ENCODE peak calls at places on chromosome 20, in seven cellular contexts. X is left ventricle myocardium inferior; L is ovary; T is naive thymus-derived CD4-positive, alpha-beta T cell; E is heart right ventricle; H is psoas muscle; J is body of pancreas. A is an unnamed sample. For H3K4me1 and H3K9me3, the result is how much of the 10 kb centered on the place peaks cover.

GRCh38 chr20:5667703-5668528 is 82.3 kb upstream of the SHLD1 start:
- DNase-seq in X (no peak), L (no peak), T (no peak), E (no peak), H (no peak), J (no peak), A (no peak)

GRCh38 chr20:51584737-51585136 is 42.2 kb upstream of the NFATC2 start:
- DNase-seq in X (no peak), L (no peak), T (no peak), E (no peak), H (no peak), J (no peak), A (no peak)

GRCh38 chr20:10524034-10524476 is 89.0 kb downstream of the SLX4IP start:
- DNase-seq in X (peak), L (no peak), T (no peak), E (peak), H (peak), J (peak), A (no peak)

GRCh38 chr20:278607-279571 is 11.7 kb downstream of the C20orf96 start:
- DNase-seq in X (peak), L (peak), T (peak), E (peak), H (no peak), J (no peak), A (no peak)

GRCh38 chr20:16898433-16898832 is 150.3 kb downstream of the OTOR start:
- DNase-seq in X (no peak), L (no peak), T (no peak), E (no peak), H (no peak), J (no peak), A (no peak)

GRCh38 chr20:9200196-9200595 is 131.3 kb downstream of the PLCB4 start:
- DNase-seq in X (no peak), L (no peak), T (no peak), E (no peak), H (no peak), J (no peak), A (no peak)

GRCh38 chr20:13356087-13356486 is 135.0 kb downstream of the ISM1 start:
- DNase-seq in X (no peak), L (no peak), T (no peak), E (no peak), H (no peak), J (no peak), A (no peak)

GRCh38 chr20:19411811-19412210 is 199.4 kb downstream of the SLC24A3 start:
- DNase-seq in X (no peak), L (peak), T (no peak), E (no peak), H (no peak), J (no peak), A (no peak)

GRCh38 chr20:1920252-1920651 is 25.0 kb downstream of the SIRPA start:
- DNase-seq in X (no peak), L (no peak), T (no peak), E (no peak), H (no peak), J (peak), A (no peak)

GRCh38 chr20:51756653-51757052 is 11.5 kb downstream of the ATP9A start:
- DNase-seq in X (no peak), L (no peak), T (no peak), E (no peak), H (no peak), J (no peak), A (no peak)

DNA sequence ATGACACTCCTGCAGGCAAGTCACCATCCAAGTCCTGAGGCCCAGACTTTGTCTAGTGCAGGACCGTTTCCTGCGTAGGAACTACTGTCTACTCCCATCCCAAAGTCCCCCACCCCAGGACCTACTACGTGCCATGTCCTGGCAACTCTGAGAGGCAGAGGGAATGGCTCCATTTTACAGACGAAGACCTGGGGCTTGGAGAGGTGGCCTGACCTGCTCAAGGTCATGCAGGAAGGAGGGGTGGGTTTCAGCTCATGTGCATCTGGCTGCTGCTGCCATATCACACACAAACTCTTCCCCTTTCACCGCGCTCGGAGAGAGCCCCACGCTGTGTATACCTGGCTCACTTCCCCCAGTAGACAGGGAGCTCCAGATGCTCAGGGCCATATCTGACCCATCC is 1.2 kb upstream of the NOL4L start:
- DNase-seq in X (no peak), L (no peak), T (no peak), E (no peak), H (no peak), J (no peak), A (no peak)
- H3K4me1 ChIP-seq in X (under half), L (under half), T (under half), E (under half), H (under half), J (under half), A (under half)

DNA sequence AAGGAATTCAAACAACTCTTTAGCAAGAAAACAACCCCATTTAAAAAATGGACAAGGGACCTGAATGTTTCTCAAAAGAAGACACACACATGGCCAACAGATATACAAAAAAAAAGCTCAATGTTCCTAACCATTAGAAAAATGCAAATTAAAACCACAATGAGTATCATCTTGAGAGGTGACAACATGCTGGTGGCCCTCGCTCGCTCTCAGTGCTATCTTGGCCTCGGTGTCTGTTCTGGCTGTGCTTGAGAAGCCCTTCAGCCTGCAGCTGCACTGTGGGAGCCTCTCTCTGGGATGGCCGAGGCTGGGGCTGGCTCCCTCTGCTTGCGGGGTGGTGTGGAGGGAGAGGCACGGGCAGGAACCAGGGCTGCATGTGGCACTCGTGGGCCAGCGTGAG is 13.4 kb downstream of the SPINT4 start:
- DNase-seq in X (no peak), L (no peak), T (no peak), E (no peak), H (no peak), J (no peak), A (no peak)
- H3K9me3 ChIP-seq in X (under half), L (under half), T (under half), E (under half), H (under half), J (under half), A (under half)

DNA sequence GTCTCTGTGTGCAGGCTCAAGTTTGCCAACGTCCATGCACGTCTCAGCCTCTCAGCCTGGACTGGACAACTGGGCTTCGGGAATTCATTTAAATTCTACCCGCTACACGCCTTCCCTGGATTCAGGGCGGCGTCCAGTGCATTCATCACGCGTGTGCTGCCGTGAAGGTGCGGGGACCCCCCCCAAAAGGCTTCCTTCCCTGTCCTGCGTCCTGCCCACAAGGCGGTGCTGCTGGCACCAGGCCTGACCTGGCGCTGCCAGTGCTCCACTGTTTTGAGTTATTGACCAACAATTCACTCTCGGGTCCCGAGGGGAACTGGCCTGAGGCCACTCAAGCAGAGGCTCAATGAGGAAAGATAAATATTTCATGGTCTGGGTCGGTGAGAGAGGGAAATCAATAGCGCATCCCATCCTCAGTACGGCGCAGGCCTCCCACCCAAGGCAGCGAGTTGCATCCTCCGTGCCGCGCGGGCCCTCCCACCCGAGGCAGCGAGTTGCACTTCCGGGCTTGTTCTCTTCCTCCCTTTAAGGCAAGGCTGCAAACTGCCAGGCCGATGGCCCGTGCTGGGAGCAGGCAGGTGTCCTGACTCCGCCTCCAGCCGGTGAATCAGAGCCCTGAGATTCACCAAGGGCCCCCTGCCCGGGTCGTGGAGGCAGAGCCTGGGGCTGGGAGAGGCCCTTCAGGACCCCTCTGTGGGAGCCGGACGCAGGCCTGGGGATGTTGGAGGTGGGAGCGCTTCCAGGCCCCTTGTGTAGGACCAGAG is 22.8 kb upstream of the BHLHE23 start:
- DNase-seq in X (peak), L (no peak), T (peak), E (peak), H (peak), J (no peak), A (no peak)
- H3K4me3 ChIP-seq in X (no peak), L (no peak), T (no peak), E (no peak), H (no peak), J (no peak), A (no peak)

GRCh38 chr20:48294196-48294595 is 508.9 kb upstream of the SULF2 start:
- DNase-seq in X (no peak), L (no peak), T (no peak), E (no peak), H (no peak), J (no peak), A (no peak)

GRCh38 chr20:48295445-48295903 is 510.2 kb upstream of the SULF2 start:
- DNase-seq in X (no peak), L (no peak), T (no peak), E (no peak), H (no peak), J (peak), A (no peak)

GRCh38 chr20:48292806-48293205 is 507.5 kb upstream of the SULF2 start:
- DNase-seq in X (no peak), L (no peak), T (no peak), E (no peak), H (no peak), J (no peak), A (no peak)

GRCh38 chr20:48295966-48296421 is 510.7 kb upstream of the SULF2 start:
- DNase-seq in X (no peak), L (no peak), T (no peak), E (no peak), H (no peak), J (no peak), A (no peak)

GRCh38 chr20:48294942-48295341 is 509.7 kb upstream of the SULF2 start:
- DNase-seq in X (no peak), L (no peak), T (no peak), E (no peak), H (no peak), J (no peak), A (no peak)
- H3K4me1 ChIP-seq in X (under half), L (under half), T (under half), E (under half), H (under half), J (under half), A (under half)